ENCODE peak calls at places on chromosomes 1 and 21, in four cellular contexts. K, X, M and T are unnamed samples.

GRCh38 chr1:211420845-211421454 is 71.0 kb downstream of the RD3 start:
- DNase-seq in M (no peak), X (no peak), K (no peak), T (no peak)

GRCh38 chr1:158101944-158102343 is 78.8 kb upstream of the CD1D start:
- DNase-seq in X (no peak), K (no peak), M (no peak), T (no peak)

GRCh38 chr1:197775282-197776262 is at the start of gene DENND1B:
- DNase-seq in K (peak), M (no peak), X (peak), T (peak)

GRCh38 chr1:22414244-22414751 is 37.4 kb upstream of the ZBTB40 start:
- DNase-seq in K (peak), M (no peak), X (peak), T (no peak)

GRCh38 chr1:38235705-38236104 is 189.1 kb upstream of the POU3F1 start:
- DNase-seq in K (no peak), X (no peak), M (no peak), T (no peak)

GRCh38 chr1:228373004-228373680 is 33.5 kb downstream of the TRIM11 start:
- DNase-seq in M (no peak), K (no peak), X (no peak), T (peak)

GRCh38 chr1:230735447-230735846 is 11.7 kb upstream of the CAPN9 start:
- DNase-seq in M (no peak), K (no peak), X (no peak), T (no peak)

GRCh38 chr1:214993419-214993818 is 89.1 kb upstream of the KCNK2 start:
- DNase-seq in M (no peak), X (no peak), K (no peak), T (no peak)

GRCh38 chr1:224769987-224770693 is 154.0 kb downstream of the CNIH3 start:
- DNase-seq in M (no peak), X (peak), K (no peak), T (no peak)

GRCh38 chr1:35554261-35555211 is 2.7 kb downstream of the KIAA0319L start:
- DNase-seq in K (no peak), M (no peak), X (no peak), T (no peak)
- TF ChIP-seq ETV6 in K (no peak), M (no peak), X (no peak), T (no peak)

GRCh38 chr1:185402930-185403329 is 85.9 kb upstream of the IVNS1ABP start:
- DNase-seq in K (no peak), M (no peak), X (no peak), T (no peak)
- TF ChIP-seq TCF7 in K (no peak), M (no peak), X (no peak), T (no peak)

GRCh38 chr1:234592240-234592639 is 17.7 kb downstream of the IRF2BP2 start:
- DNase-seq in M (no peak), X (no peak), K (no peak), T (no peak)

GRCh38 chr1:234591131-234591530 is 18.8 kb downstream of the IRF2BP2 start:
- DNase-seq in M (no peak), X (no peak), K (no peak), T (no peak)

GRCh38 chr1:234589064-234589765 is 20.8 kb downstream of the IRF2BP2 start:
- DNase-seq in M (no peak), X (no peak), K (no peak), T (no peak)

GRCh38 chr1:234588402-234588801 is 21.6 kb downstream of the IRF2BP2 start:
- DNase-seq in K (no peak), X (no peak), M (no peak), T (no peak)

DNA sequence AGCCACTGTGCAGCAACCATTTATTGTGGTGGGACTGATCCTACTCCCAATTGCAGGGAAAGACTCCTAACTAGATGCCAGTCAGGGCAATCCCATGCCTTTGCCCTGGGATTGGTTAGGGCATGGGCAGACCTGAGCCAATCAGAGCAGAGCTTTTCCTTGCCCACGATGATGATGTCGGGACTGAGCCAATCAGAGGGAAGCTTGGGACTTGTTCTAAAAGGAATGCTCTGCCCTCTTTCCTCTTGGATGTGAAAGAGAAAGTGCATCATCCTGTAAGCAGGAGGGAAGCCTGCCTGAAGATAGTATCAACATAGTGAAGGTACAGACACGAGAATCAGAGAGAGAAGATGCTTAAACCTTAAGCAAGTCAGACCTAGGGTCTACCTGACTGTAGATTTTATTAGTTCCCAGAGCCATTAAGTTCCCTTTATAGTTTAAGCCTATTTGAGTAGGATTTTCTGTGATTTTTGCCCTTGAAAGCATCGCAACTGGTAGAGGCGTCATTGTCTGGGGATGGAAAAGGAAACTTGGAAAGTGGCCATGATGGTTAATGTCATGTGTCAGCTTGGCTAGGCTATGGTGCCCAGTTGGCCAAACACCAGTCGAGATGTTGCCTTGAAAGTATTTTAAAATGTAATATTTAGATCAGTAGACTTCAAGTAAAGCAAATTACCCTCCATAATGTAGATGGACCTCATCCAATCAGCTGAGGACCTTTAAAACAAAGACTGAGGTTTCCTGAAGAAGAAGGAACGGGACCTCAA is 19.9 kb downstream of the IRF2BP2 start:
- DNase-seq in X (no peak), M (no peak), K (peak), T (no peak)
- TF ChIP-seq ETV6 in X (no peak), M (no peak), K (no peak), T (no peak)

DNA sequence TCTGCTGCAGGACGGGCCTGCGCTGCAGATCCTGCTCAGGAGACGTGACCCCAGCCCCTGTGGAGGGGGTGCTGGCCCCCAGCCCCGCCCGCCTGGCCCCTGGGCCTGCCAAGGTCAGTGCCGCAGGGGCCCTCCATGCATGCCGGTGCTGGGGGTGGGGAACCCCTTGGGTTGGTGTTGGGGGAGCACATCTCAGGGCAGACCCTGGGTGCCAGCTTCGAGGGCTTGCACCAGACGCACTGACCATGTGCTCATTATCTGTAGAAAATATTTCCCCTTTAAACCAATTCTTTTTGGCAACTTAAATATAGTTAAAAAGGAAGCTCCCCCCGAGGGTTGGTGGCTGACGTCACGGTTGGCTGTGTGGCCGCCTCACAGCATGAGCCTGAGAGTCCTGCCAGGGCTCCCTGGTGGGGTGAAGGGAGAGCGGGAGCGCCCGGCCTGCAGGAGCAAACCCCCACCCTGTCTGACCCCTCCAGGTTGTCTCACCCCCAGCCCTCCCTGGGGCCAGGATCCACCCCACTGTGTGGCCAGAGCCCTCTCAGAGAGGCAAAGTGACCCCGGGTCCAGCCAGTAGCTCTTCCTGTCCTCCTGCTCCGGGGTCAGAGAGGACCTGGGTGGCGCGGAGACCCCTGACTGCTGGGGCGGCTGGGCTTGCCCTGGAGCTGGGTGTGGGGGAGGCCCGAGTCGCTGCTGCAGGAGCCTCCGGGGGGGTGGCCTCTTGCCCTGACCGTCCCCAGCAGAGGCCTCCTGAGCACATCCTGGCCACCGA is 5.3 kb upstream of the PFKL start:
- DNase-seq in K (no peak), M (no peak), X (no peak), T (no peak)
- TF ChIP-seq TCF7 in K (no peak), M (no peak), X (no peak), T (no peak)

DNA sequence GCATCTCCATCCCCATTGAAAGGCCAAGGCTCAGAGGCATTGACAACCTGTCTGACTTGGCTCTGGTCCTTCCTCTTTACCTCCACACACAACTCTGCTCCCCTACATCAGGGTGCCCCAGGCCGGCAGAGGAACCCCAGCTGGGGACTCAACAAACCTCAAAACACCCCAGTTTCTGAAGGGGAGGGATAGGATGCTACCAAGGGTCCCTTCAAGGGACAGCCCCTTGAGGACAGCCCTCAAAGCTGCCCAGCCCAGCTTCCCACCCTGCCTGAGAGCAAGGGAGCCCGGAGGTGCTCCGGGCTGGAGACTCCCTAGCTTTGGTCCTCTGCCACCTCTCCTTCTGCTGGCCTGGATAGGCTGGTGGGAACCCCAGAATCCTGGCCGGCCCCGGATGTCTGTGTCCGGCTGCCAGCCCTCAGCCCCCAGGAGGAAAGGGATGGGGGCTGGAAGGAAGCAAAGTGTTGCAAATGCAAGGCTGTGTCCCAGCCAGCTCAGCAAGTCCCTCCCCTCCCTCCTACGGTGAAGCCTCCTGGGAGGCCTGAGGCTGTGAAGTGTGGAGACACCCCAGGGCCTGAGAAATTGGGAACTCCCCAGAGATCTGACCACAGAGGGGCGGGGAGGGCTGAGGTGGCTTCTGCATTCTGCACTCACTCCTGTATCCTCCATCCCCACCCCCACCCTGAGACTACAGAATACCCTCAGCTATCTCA is 1.1 kb upstream of the MARCKSL1 start:
- DNase-seq in M (peak), X (no peak), K (peak), T (no peak)
- TF ChIP-seq ETV6 in M (no peak), X (no peak), K (no peak), T (no peak)

GRCh38 chr1:26848947-26849774 is 13.8 kb upstream of the SFN start:
- DNase-seq in K (no peak), M (no peak), X (peak), T (no peak)
- TF ChIP-seq TCF7 in K (no peak), M (no peak), X (no peak), T (no peak)